ENCODE peak calls at places on chromosome 7, in seven cellular contexts. H, S, J, G, X, M and K are unnamed samples.

GRCh38 chr7:93535616-93536015 is 38.9 kb downstream of the CALCR start:
- DNase-seq in H (no peak), S (no peak), J (no peak), G (no peak), X (no peak), M (no peak), K (no peak)

GRCh38 chr7:37552021-37552420 is 103.4 kb upstream of the ELMO1 start:
- DNase-seq in H (no peak), S (no peak), J (no peak), G (no peak), X (no peak), M (no peak), K (no peak)

GRCh38 chr7:121994625-121995410 is 121.9 kb downstream of the PTPRZ1 start:
- DNase-seq in H (no peak), S (peak), J (no peak), G (peak), X (no peak), M (no peak), K (peak)

GRCh38 chr7:91165846-91166230 is 98.4 kb upstream of the FZD1 start:
- DNase-seq in H (no peak), S (no peak), J (no peak), G (no peak), X (no peak), M (no peak), K (no peak)

GRCh38 chr7:149753370-149754233 is 19.8 kb downstream of the ZNF467 start:
- DNase-seq in H (no peak), S (peak), J (no peak), G (peak), X (no peak), M (peak), K (peak)

GRCh38 chr7:73477376-73477775 is 43.8 kb downstream of the FZD9 start:
- DNase-seq in H (no peak), S (no peak), J (no peak), G (no peak), X (no peak), M (no peak), K (no peak)

GRCh38 chr7:33982425-33982786 is 77.1 kb downstream of the BMPER start:
- DNase-seq in H (no peak), S (no peak), J (no peak), G (no peak), X (no peak), M (no peak), K (no peak)

GRCh38 chr7:157771689-157772088 is 434.9 kb downstream of the DNAJB6 start:
- DNase-seq in H (no peak), S (no peak), J (no peak), G (no peak), X (no peak), M (no peak), K (no peak)

GRCh38 chr7:11847336-11847735 is 15.3 kb upstream of the THSD7A start:
- DNase-seq in H (no peak), S (no peak), J (no peak), G (no peak), X (no peak), M (no peak), K (no peak)

GRCh38 chr7:157004839-157005455 is 5.5 kb downstream of the MNX1 start:
- DNase-seq in H (no peak), S (no peak), J (no peak), G (no peak), X (no peak), M (no peak), K (no peak)

GRCh38 chr7:918118-918425 is 36.4 kb downstream of the ADAP1 start:
- DNase-seq in H (no peak), S (no peak), J (no peak), G (no peak), X (peak), M (peak), K (peak)

GRCh38 chr7:77727936-77728701 is 31.9 kb downstream of the RSBN1L start:
- DNase-seq in H (no peak), S (no peak), J (no peak), G (no peak), X (no peak), M (no peak), K (no peak)

GRCh38 chr7:78018541-78019456 is 220.2 kb downstream of the PHTF2 start:
- DNase-seq in H (peak), S (peak), J (peak), G (peak), X (peak), M (peak), K (peak)

GRCh38 chr7:157875230-157876179 is 538.7 kb downstream of the DNAJB6 start:
- DNase-seq in H (no peak), S (no peak), J (no peak), G (no peak), X (peak), M (no peak), K (no peak)

GRCh38 chr7:30564243-30564892 is 30.3 kb upstream of the GARS1 start:
- DNase-seq in H (peak), S (peak), J (peak), G (peak), X (peak), M (peak), K (peak)

GRCh38 chr7:29622335-29623265 is 59.0 kb downstream of the PRR15 start:
- DNase-seq in H (no peak), S (no peak), J (no peak), G (no peak), X (no peak), M (no peak), K (no peak)

GRCh38 chr7:117538053-117538452 is 58.2 kb downstream of the CFTR start:
- DNase-seq in H (no peak), S (no peak), J (no peak), G (no peak), X (no peak), M (no peak), K (no peak)

GRCh38 chr7:40804477-40805215 is 669.8 kb downstream of the SUGCT start:
- DNase-seq in H (no peak), S (no peak), J (no peak), G (no peak), X (no peak), M (no peak), K (no peak)

GRCh38 chr7:17939670-17940301 is 508 bp downstream of the SNX13 start:
- DNase-seq in H (peak), S (peak), J (peak), G (peak), X (peak), M (no peak), K (peak)

GRCh38 chr7:30476401-30477145 is 2.0 kb downstream of the NOD1 start:
- DNase-seq in H (no peak), S (no peak), J (no peak), G (no peak), X (no peak), M (no peak), K (no peak)

GRCh38 chr7:57182031-57182430 is 49.8 kb upstream of the ZNF479 start:
- DNase-seq in H (no peak), S (no peak), J (no peak), G (no peak), X (no peak), M (no peak), K (no peak)

GRCh38 chr7:129828989-129829676 is 123.6 kb downstream of the UBE2H start:
- DNase-seq in H (no peak), S (no peak), J (no peak), G (no peak), X (no peak), M (no peak), K (no peak)

GRCh38 chr7:40890088-40890692 is 755.4 kb downstream of the SUGCT start:
- DNase-seq in H (no peak), S (no peak), J (no peak), G (no peak), X (no peak), M (no peak), K (no peak)

GRCh38 chr7:1459930-1460756 is 873 bp upstream of the MICALL2 start:
- DNase-seq in H (no peak), S (no peak), J (peak), G (peak), X (no peak), M (peak), K (peak)

GRCh38 chr7:158107806-158108205 is 479.8 kb downstream of the PTPRN2 start:
- DNase-seq in H (no peak), S (no peak), J (no peak), G (no peak), X (no peak), M (no peak), K (no peak)

GRCh38 chr7:81857385-81857784 is 87.5 kb upstream of the HGF start:
- DNase-seq in H (no peak), S (no peak), J (no peak), G (no peak), X (no peak), M (no peak), K (no peak)

DNA sequence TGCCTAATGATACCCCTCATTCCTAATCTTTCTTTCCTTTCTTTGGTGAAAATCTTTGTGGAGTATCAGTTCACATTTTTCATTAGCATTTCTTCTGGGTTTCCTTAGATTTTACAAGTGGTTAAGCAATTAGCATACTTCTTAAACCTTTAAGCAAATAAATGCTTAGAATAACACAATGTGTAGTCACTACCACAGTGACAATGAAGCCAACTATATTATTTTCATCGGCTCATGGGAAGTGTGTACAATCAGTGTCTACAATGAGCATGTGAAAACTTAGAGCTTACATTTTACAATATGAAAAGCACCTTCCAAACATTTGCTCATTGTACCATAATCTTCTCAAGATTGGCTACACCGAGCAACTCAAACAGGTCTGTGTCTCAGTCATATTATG is 176.2 kb upstream of the PLXNA4 start:
- DNase-seq in H (no peak), S (no peak), J (no peak), G (no peak), X (no peak), M (no peak), K (no peak)
- H3K27ac ChIP-seq in H (no peak), S (no peak), J (no peak), G (no peak), X (no peak), M (no peak), K (no peak)

GRCh38 chr7:50792342-50793114 is 9.8 kb upstream of the GRB10 start:
- DNase-seq in H (no peak), S (no peak), J (peak), G (peak), X (peak), M (peak), K (peak)

GRCh38 chr7:50791363-50791762 is 8.7 kb upstream of the GRB10 start:
- DNase-seq in H (no peak), S (no peak), J (no peak), G (no peak), X (no peak), M (no peak), K (no peak)

GRCh38 chr7:50793115-50793946 is 10.6 kb upstream of the GRB10 start:
- DNase-seq in H (no peak), S (peak), J (peak), G (peak), X (peak), M (peak), K (peak)

GRCh38 chr7:50793947-50794570 is 11.4 kb upstream of the GRB10 start:
- DNase-seq in H (no peak), S (no peak), J (no peak), G (no peak), X (no peak), M (no peak), K (no peak)

DNA sequence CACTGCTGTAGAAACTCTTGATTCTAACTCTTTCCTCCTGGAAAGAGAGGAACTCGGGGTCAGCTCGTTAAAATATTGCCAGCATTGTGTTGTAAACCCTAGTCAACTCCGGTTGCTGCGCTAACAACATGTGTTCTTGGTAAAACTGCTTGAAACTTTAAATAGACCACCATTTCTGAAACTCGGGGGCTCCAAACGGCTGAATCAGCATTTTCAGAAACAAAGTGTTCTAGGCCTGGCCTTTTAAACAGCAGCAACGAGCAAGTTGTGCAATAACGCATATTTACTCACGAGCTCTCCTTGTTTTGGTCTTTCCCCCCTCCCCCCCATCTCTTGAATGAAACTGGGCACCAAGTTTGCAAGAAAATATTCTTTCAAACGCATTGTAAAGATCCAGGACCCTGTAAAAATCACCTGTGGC is 9.2 kb upstream of the GRB10 start:
- DNase-seq in H (no peak), S (no peak), J (no peak), G (no peak), X (no peak), M (no peak), K (no peak)
- H3K27ac ChIP-seq in H (no peak), S (no peak), J (peak), G (peak), X (peak), M (peak), K (peak)

DNA sequence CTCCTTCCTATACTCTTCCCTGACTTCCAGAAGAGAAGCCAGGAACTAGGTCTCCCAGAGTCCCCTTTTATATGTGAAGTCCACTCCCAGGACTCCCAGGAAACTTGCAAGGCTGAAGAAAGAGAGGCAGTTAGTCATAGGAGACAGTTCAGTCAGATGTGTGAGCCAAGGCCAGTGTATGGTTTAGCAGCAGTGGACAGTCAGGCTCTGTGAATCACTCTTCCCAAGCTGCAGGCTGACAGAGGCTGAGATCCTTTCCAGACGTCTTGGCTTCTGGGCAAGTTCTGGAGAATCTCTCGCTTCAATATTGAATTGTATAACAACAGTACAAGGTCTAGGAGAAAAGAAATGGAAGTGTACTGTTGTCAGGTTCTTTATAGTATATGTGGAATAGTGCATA is 26.9 kb downstream of the BLVRA start:
- DNase-seq in H (no peak), S (no peak), J (no peak), G (no peak), X (no peak), M (no peak), K (peak)
- H3K27ac ChIP-seq in H (no peak), S (no peak), J (no peak), G (no peak), X (no peak), M (no peak), K (peak)

GRCh38 chr7:151752816-151753600 is 123.9 kb downstream of the PRKAG2 start:
- DNase-seq in H (no peak), S (no peak), J (no peak), G (no peak), X (peak), M (no peak), K (no peak)

GRCh38 chr7:151755131-151755787 is 121.7 kb downstream of the PRKAG2 start:
- DNase-seq in H (no peak), S (peak), J (peak), G (no peak), X (peak), M (peak), K (peak)

GRCh38 chr7:151756076-151756731 is 120.7 kb downstream of the PRKAG2 start:
- DNase-seq in H (peak), S (no peak), J (no peak), G (no peak), X (no peak), M (peak), K (peak)

GRCh38 chr7:151754142-151754590 is 122.7 kb downstream of the PRKAG2 start:
- DNase-seq in H (peak), S (peak), J (peak), G (peak), X (peak), M (peak), K (peak)

GRCh38 chr7:151754688-151755130 is 122.2 kb downstream of the PRKAG2 start:
- DNase-seq in H (no peak), S (no peak), J (no peak), G (no peak), X (no peak), M (no peak), K (no peak)
- H3K27ac ChIP-seq in H (peak), S (no peak), J (peak), G (peak), X (peak), M (peak), K (peak)

GRCh38 chr7:2795906-2796305 is 48.2 kb downstream of the GNA12 start:
- DNase-seq in H (no peak), S (no peak), J (no peak), G (no peak), X (no peak), M (no peak), K (no peak)
- H3K27ac ChIP-seq in H (peak), S (peak), J (peak), G (peak), X (peak), M (peak), K (peak)

GRCh38 chr7:100483101-100483727 is 513 bp upstream of the NYAP1 start:
- DNase-seq in H (peak), S (peak), J (peak), G (peak), X (peak), M (peak), K (peak)
- H3K27ac ChIP-seq in H (no peak), S (no peak), J (peak), G (no peak), X (no peak), M (no peak), K (peak)

DNA sequence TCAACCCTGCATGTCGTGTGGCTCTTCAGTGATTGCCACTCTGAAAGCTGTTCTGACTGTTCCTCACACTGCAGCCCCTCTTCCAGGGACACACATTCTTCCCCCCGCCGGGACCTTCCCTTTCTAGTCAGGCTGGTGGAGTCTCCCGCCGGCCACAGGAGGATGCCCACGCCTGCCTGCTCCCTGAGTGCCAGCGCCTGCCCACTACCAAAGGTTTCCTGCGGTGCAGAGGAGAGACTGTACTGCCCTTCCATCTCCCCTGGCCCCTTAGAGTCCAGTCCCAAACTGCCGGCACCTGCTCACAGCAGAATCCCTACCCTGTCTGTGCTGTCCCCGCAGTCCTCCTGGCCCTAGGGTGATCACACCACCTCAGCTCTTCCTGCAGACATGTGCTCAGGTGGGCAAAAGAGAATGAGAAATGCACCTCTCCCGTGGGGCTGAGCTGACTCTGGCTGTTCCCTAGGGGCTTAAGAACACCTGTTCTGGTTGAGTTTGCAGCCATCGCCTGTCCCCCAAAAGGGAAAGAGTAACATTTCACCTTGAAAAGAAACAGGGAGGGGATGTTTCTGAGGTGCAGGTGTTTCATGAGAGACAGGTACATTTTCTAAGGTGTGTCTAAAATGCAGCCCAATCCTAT is 1.4 kb downstream of the PODXL start:
- DNase-seq in H (no peak), S (no peak), J (no peak), G (no peak), X (no peak), M (no peak), K (no peak)
- H3K27ac ChIP-seq in H (no peak), S (no peak), J (peak), G (peak), X (peak), M (peak), K (no peak)

GRCh38 chr7:8214162-8214897 is 47.6 kb downstream of the ICA1 start:
- DNase-seq in H (no peak), S (no peak), J (no peak), G (no peak), X (no peak), M (no peak), K (no peak)
- H3K27ac ChIP-seq in H (no peak), S (no peak), J (no peak), G (no peak), X (no peak), M (no peak), K (no peak)

GRCh38 chr7:151659219-151659618 is 139.5 kb upstream of the RHEB start:
- DNase-seq in H (no peak), S (no peak), J (no peak), G (no peak), X (no peak), M (no peak), K (no peak)

GRCh38 chr7:151660141-151660540 is 140.4 kb upstream of the RHEB start:
- DNase-seq in H (no peak), S (no peak), J (no peak), G (no peak), X (no peak), M (no peak), K (no peak)

GRCh38 chr7:151662291-151662690 is 142.6 kb upstream of the RHEB start:
- DNase-seq in H (no peak), S (no peak), J (no peak), G (no peak), X (no peak), M (no peak), K (no peak)

GRCh38 chr7:151663382-151664100 is 143.8 kb upstream of the RHEB start:
- DNase-seq in H (no peak), S (no peak), J (no peak), G (no peak), X (no peak), M (no peak), K (no peak)

GRCh38 chr7:151661556-151661955 is 141.9 kb upstream of the RHEB start:
- DNase-seq in H (no peak), S (no peak), J (no peak), G (no peak), X (no peak), M (no peak), K (no peak)
- H3K27ac ChIP-seq in H (no peak), S (no peak), J (no peak), G (no peak), X (no peak), M (no peak), K (no peak)